ENCODE peak calls at places on chromosomes 4 and X, in six cellular contexts. H, M, K, Y, R and Q are unnamed samples.

GRCh38 chrX:12065251-12065650 is 73.0 kb upstream of the FRMPD4 start:
- DNase-seq in H (no peak), M (peak; percentile 43), K (no peak), Y (no peak), R (no peak), Q (peak; percentile 6)

GRCh38 chr4:140152015-140152703 is 1.8 kb downstream of the MAML3 start:
- DNase-seq in K (peak; percentile 77), H (peak; percentile 75), R (peak; percentile 79), M (peak; percentile 90), Y (peak; percentile 80), Q (peak; percentile 84)

GRCh38 chrX:30874851-30875250 is 14.2 kb downstream of the TAB3 start:
- DNase-seq in K (no peak), H (no peak), Y (no peak), R (no peak), M (no peak), Q (no peak)

GRCh38 chr4:67327245-67327860 is 217.9 kb downstream of the CENPC start:
- DNase-seq in R (peak; percentile 57), M (peak; percentile 89), K (peak; percentile 70), H (peak; percentile 69), Y (peak; percentile 42), Q (peak; percentile 72)

GRCh38 chr4:41880840-41881831 is 54.1 kb upstream of the TMEM33 start:
- DNase-seq in K (no peak), Y (no peak), H (no peak), R (no peak), M (no peak), Q (no peak)

GRCh38 chrX:153708415-153708814 is 15.8 kb downstream of the BCAP31 start:
- DNase-seq in R (peak; percentile 77), Y (peak; percentile 32), H (peak; percentile 70), M (peak; percentile 85), K (peak; percentile 31), Q (peak; percentile 49)

GRCh38 chr4:187474238-187474637 is 521.3 kb upstream of the ZFP42 start:
- DNase-seq in H (no peak), Y (no peak), R (no peak), M (no peak), K (no peak), Q (no peak)

GRCh38 chr4:178894126-178894525 is 1451.9 kb upstream of the AGA start:
- DNase-seq in Y (no peak), M (no peak), R (no peak), K (no peak), H (no peak), Q (no peak)

GRCh38 chr4:91086008-91086407 is 958.8 kb downstream of the CCSER1 start:
- DNase-seq in Y (no peak), K (no peak), M (no peak), R (no peak), H (no peak), Q (no peak)

GRCh38 chr4:6109842-6110560 is 90.3 kb downstream of the JAKMIP1 start:
- DNase-seq in H (no peak), K (peak; percentile 20), R (peak; percentile 75), Y (no peak), M (no peak), Q (no peak)

GRCh38 chr4:177005801-177006230 is 213.1 kb upstream of the VEGFC start:
- DNase-seq in Y (no peak), M (no peak), R (no peak), K (no peak), H (no peak), Q (peak; percentile 53)

GRCh38 chrX:40434947-40435346 is 145.8 kb upstream of the ATP6AP2 start:
- DNase-seq in H (no peak), K (no peak), R (no peak), M (no peak), Y (no peak), Q (no peak)

GRCh38 chr4:11268149-11268548 is 160.5 kb downstream of the HS3ST1 start:
- DNase-seq in R (no peak), M (no peak), H (no peak), K (no peak), Y (no peak), Q (no peak)

GRCh38 chr4:85496933-85497332 is 22.0 kb downstream of the ARHGAP24 start:
- DNase-seq in R (no peak), K (no peak), H (no peak), M (no peak), Y (no peak), Q (no peak)

GRCh38 chrX:153410888-153411254 is 401 bp upstream of the ZFP92 start:
- DNase-seq in K (no peak), Y (no peak), H (no peak), R (no peak), M (no peak), Q (no peak)

GRCh38 chrX:12771445-12772069 is 19.7 kb upstream of the PRPS2 start:
- DNase-seq in K (peak; percentile 45), M (peak; percentile 91), Y (peak; percentile 62), R (peak; percentile 63), H (no peak), Q (peak; percentile 11)

GRCh38 chr4:74874785-74875367 is 58.0 kb upstream of the PARM1 start:
- DNase-seq in K (peak; percentile 77), Y (peak; percentile 41), H (no peak), R (peak; percentile 27), M (peak; percentile 93), Q (peak; percentile 27)

GRCh38 chr4:119623025-119623424 is 5.6 kb downstream of the PDE5A start:
- DNase-seq in R (no peak), H (no peak), Y (no peak), K (no peak), M (no peak), Q (no peak)

GRCh38 chr4:602559-602942 is 22.8 kb upstream of the PDE6B start:
- DNase-seq in K (peak; percentile 55), H (peak; percentile 55), Y (peak; percentile 4), R (peak; percentile 69), M (peak; percentile 87), Q (no peak)

GRCh38 chr4:1171306-1172227 is 816 bp downstream of the SPON2 start:
- DNase-seq in Y (peak; percentile 58), K (no peak), R (no peak), H (no peak), M (no peak), Q (no peak)

GRCh38 chrX:40097101-40097491 is 662 bp downstream of the BCOR start:
- DNase-seq in R (no peak), Y (no peak), M (peak; percentile 59), H (no peak), K (no peak), Q (peak; percentile 66)

GRCh38 chr4:175457956-175458355 is 354.1 kb downstream of the GPM6A start:
- DNase-seq in H (no peak), R (no peak), M (no peak), K (no peak), Y (no peak), Q (no peak)

GRCh38 chrX:44244008-44244407 is 99.5 kb downstream of the EFHC2 start:
- DNase-seq in Y (peak; percentile 44), R (no peak), M (peak; percentile 62), H (no peak), K (peak; percentile 3), Q (no peak)

GRCh38 chr4:16116493-16116990 is 32.7 kb upstream of the PROM1 start:
- DNase-seq in M (no peak), K (no peak), R (no peak), Y (no peak), H (peak; percentile 38), Q (no peak)

GRCh38 chr4:180900781-180901180 is 1342.4 kb upstream of the TENM3 start:
- DNase-seq in Y (no peak), H (no peak), M (no peak), K (no peak), R (no peak), Q (no peak)

DNA sequence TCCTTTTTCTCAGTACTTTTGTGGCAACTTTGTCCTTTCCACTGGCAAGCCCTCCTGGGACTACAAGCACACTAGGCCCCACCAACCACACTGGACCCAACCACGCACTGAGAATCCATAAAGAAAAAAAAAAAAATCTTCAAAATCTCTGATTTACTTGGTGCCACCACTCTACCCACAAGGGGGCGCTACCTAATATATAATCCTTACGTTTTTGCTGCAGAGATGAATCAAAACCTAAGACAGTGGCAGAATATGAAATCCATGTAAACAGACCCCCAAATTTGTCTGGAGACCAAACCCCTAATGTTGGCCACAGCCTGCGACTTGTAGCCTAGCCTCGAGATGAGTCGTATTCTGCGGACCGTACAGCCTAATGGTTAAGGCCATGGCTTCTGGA is 63.5 kb upstream of the ARHGAP36 start:
- DNase-seq in H (no peak), Y (no peak), R (no peak), M (peak; percentile 84), K (peak; percentile 22), Q (peak; percentile 22)
- H3K27ac ChIP-seq in H (no peak overlapping the region), Y (no peak overlapping the region), R (no peak overlapping the region), M (no peak overlapping the region), K (no peak overlapping the region), Q (no peak overlapping the region)

GRCh38 chrX:103310592-103311400 is at the start of gene BEX2:
- DNase-seq in K (peak; percentile 65), M (peak; percentile 87), R (peak; percentile 86), H (no peak), Y (peak; percentile 79), Q (no peak)
- H3K4me3 ChIP-seq in K (peak within 1 kb of the TSS; percentile 70), M (peak within 1 kb of the TSS; percentile 76), R (peak within 1 kb of the TSS; percentile 64), H (peak within 1 kb of the TSS; percentile 53), Y (peak within 1 kb of the TSS; percentile 71), Q (no peak within 1 kb of the TSS)

DNA sequence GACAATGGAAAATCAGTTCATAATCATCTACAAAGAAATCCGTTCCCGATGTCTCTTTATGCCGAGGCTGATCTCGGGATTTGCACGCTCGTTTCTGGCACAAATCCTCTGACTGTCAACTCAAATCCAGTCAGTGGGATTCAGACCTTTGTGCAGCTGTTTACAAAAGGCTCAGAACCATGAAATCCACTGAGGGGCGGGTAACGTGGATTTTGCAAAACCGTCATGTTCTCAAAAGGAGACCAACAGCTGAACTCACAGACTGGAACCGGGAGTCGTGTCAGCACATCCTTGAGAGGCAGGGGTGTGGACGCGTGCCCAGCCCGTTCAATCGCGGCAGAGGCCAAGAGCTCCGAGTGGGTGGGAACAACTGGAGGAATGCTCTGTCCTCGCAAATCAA is 46.4 kb downstream of the ACOX3 start:
- DNase-seq in R (peak; percentile 37), K (no peak), Y (no peak), H (peak; percentile 90), M (no peak), Q (no peak)
- H3K27ac ChIP-seq in R (peak overlapping the region; percentile 22), K (no peak overlapping the region), Y (no peak overlapping the region), H (peak overlapping the region; percentile 76), M (no peak overlapping the region), Q (no peak overlapping the region)

GRCh38 chr4:122329876-122330595 is 48.8 kb upstream of the ADAD1 start:
- DNase-seq in R (no peak), Y (no peak), M (no peak), K (no peak), H (no peak), Q (no peak)

GRCh38 chr4:122334828-122335227 is 44.0 kb upstream of the ADAD1 start:
- DNase-seq in M (no peak), R (no peak), Y (no peak), H (no peak), K (no peak), Q (no peak)

GRCh38 chr4:122331195-122331594 is 47.6 kb upstream of the ADAD1 start:
- DNase-seq in M (no peak), H (no peak), R (no peak), Y (no peak), K (no peak), Q (no peak)

GRCh38 chr4:122326908-122327307 is 51.9 kb upstream of the ADAD1 start:
- DNase-seq in K (no peak), Y (no peak), H (no peak), R (no peak), M (no peak), Q (no peak)

DNA sequence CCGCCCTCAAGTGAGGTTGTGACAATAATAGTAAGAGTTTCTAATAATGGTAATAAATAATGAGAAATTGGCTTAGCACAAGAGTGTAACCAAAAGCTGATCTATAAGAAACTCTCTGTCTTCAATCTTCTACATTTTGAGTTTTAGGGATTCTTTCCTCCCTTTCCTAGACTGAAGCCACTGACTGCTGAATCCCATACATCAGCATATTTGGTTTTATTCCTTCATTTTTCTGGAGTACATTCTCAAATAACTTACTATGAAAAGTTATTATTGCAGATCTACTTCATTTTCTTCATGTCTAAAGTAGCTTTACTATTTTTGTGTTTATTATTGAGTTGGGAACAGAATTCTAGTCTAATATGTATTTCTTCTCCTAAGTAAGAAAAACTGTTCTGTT is 49.9 kb upstream of the ADAD1 start:
- DNase-seq in K (no peak), M (no peak), H (no peak), Y (no peak), R (no peak), Q (no peak)
- H3K4me3 ChIP-seq in K (no peak overlapping the region), M (no peak overlapping the region), H (no peak overlapping the region), Y (no peak overlapping the region), R (no peak overlapping the region), Q (no peak overlapping the region)